ENCODE peak calls at places on chromosomes 12 and 14, in six cellular contexts. F is fibroblast of villous mesenchyme; K is stimulated activated CD8-positive, alpha-beta memory T cell treated with anti-CD3 and anti-CD28 coated beads, Interleukin-4, amount 100 ng/mL, for 48 hours; U is CD4-positive, alpha-beta memory T cell; P is progenitor cell of endocrine pancreas; Q is mesendoderm. V is an unnamed sample.

GRCh38 chr14:88834883-88835431 is 10.5 kb downstream of the TTC8 start:
- DNase-seq in F (peak; percentile 41), K (no peak), U (no peak), P (no peak), Q (no peak), V (peak; percentile 56)

GRCh38 chr12:109675411-109675810 is 38.2 kb upstream of the FAM222A start:
- DNase-seq in F (no peak), K (no peak), U (no peak), P (no peak), Q (no peak), V (no peak)

GRCh38 chr14:49549446-49549845 is 36.7 kb downstream of the RPS29 start:
- DNase-seq in F (no peak), K (no peak), U (no peak), P (no peak), Q (peak; percentile 39), V (no peak)

GRCh38 chr12:106003297-106003696 is 135.5 kb downstream of the NUAK1 start:
- DNase-seq in F (no peak), K (no peak), U (no peak), P (no peak), Q (no peak), V (no peak)

GRCh38 chr12:120432772-120433525 is 5.0 kb upstream of the COX6A1 start:
- DNase-seq in F (no peak), K (no peak), U (no peak), P (no peak), Q (no peak), V (no peak)

GRCh38 chr12:9347328-9348127 is 139.3 kb upstream of the PZP start:
- DNase-seq in F (peak; percentile 55), K (no peak), U (no peak), P (no peak), Q (no peak), V (peak; percentile 59)

GRCh38 chr14:95262511-95262891 is 57.2 kb downstream of the CLMN start:
- DNase-seq in F (no peak), K (no peak), U (no peak), P (no peak), Q (no peak), V (no peak)

GRCh38 chr12:101127521-101128219 is 82.4 kb downstream of the SLC5A8 start:
- DNase-seq in F (peak; percentile 19), K (no peak), U (no peak), P (no peak), Q (no peak), V (peak; percentile 64)

GRCh38 chr12:117192057-117192456 is 1.8 kb upstream of the FBXO21 start:
- DNase-seq in F (peak; percentile 14), K (no peak), U (no peak), P (no peak), Q (peak; percentile 55), V (no peak)

GRCh38 chr14:52949711-52950409 is 990 bp downstream of the FERMT2 start:
- DNase-seq in F (peak; percentile 62), K (no peak), U (peak; percentile 6), P (no peak), Q (no peak), V (peak; percentile 75)

GRCh38 chr12:97404549-97404948 is 58.1 kb upstream of the RMST start:
- DNase-seq in F (peak; percentile 4), K (peak; percentile 25), U (no peak), P (peak; percentile 28), Q (peak; percentile 81), V (peak; percentile 24)

GRCh38 chr12:83537428-83538053 is 850.8 kb downstream of the TMTC2 start:
- DNase-seq in F (peak; percentile 1), K (no peak), U (no peak), P (no peak), Q (no peak), V (no peak)

GRCh38 chr12:58922849-58923248 is 2.5 kb upstream of the LRIG3 start:
- DNase-seq in F (no peak), K (no peak), U (no peak), P (no peak), Q (peak; percentile 83), V (peak; percentile 29)

GRCh38 chr12:119202121-119202527 is 23.4 kb downstream of the HSPB8 start:
- DNase-seq in F (no peak), K (no peak), U (no peak), P (no peak), Q (no peak), V (no peak)

GRCh38 chr12:107634530-107634929 is 51.1 kb upstream of the PWP1 start:
- DNase-seq in F (no peak), K (no peak), U (no peak), P (no peak), Q (peak; percentile 39), V (no peak)